ENCODE peak calls at places on chromosomes 4 and X, in four cellular contexts. I is A549, P is heart left ventricle, R is heart right ventricle. K is an unnamed sample.

GRCh38 chr4:96525901-96526300 is 686.0 kb downstream of the PDHA2 start:
- DNase-seq in I (no peak), P (no peak), R (no peak), K (no peak)

GRCh38 chr4:12126476-12126875 is 697.8 kb upstream of the HS3ST1 start:
- DNase-seq in I (no peak), P (no peak), R (no peak), K (no peak)

GRCh38 chrX:107374116-107374515 is 75.3 kb upstream of the FRMPD3 start:
- DNase-seq in I (no peak), P (no peak), R (no peak), K (no peak)

GRCh38 chr4:24659241-24659961 is 75.0 kb upstream of the DHX15 start:
- DNase-seq in I (no peak), P (no peak), R (no peak), K (no peak)

GRCh38 chr4:89365375-89366170 is 58.0 kb upstream of the GPRIN3 start:
- DNase-seq in I (peak), P (no peak), R (no peak), K (no peak)

GRCh38 chr4:879730-880079 is 52.4 kb downstream of the GAK start:
- DNase-seq in I (no peak), P (no peak), R (no peak), K (peak)

GRCh38 chr4:71648448-71648847 is 135.4 kb downstream of the GC start:
- DNase-seq in I (no peak), P (no peak), R (no peak), K (no peak)

GRCh38 chrX:1027133-1027532 is 185.3 kb downstream of the CRLF2 start:
- DNase-seq in I (no peak), P (no peak), R (no peak), K (no peak)

GRCh38 chrX:142663330-142664095 is 362.2 kb upstream of the SPANXN4 start:
- DNase-seq in I (no peak), P (no peak), R (no peak), K (no peak)

GRCh38 chr4:124230268-124230667 is 482.3 kb downstream of the ANKRD50 start:
- DNase-seq in I (no peak), P (no peak), R (no peak), K (no peak)

GRCh38 chr4:94208918-94209317 is 1.3 kb downstream of the SMARCAD1 start:
- DNase-seq in I (no peak), P (no peak), R (no peak), K (no peak)

GRCh38 chr4:103100691-103101090 is 1.1 kb upstream of the BDH2 start:
- DNase-seq in I (no peak), P (no peak), R (no peak), K (no peak)

GRCh38 chr4:56149601-56150000 is 200.9 kb downstream of the CEP135 start:
- DNase-seq in I (no peak), P (no peak), R (no peak), K (no peak)

GRCh38 chrX:136797787-136798186 is 17.1 kb upstream of the ARHGEF6 start:
- DNase-seq in I (no peak), P (no peak), R (no peak), K (no peak)

GRCh38 chr4:139919513-139919912 is 234.5 kb downstream of the MAML3 start:
- DNase-seq in I (peak), P (peak), R (peak), K (no peak)

GRCh38 chrX:47380268-47380667 is 9.9 kb downstream of the ZNF157 start:
- DNase-seq in I (no peak), P (no peak), R (peak), K (peak)

GRCh38 chr4:142043509-142043908 is 407.1 kb downstream of the IL15 start:
- DNase-seq in I (no peak), P (no peak), R (no peak), K (no peak)

GRCh38 chr4:155428128-155428527 is 51.4 kb upstream of the MAP9 start:
- DNase-seq in I (no peak), P (no peak), R (no peak), K (no peak)

GRCh38 chr4:85402371-85402770 is 72.6 kb upstream of the ARHGAP24 start:
- DNase-seq in I (peak), P (no peak), R (peak), K (no peak)

GRCh38 chr4:116122131-116122530 is 963.2 kb downstream of the TRAM1L1 start:
- DNase-seq in I (peak), P (no peak), R (no peak), K (no peak)

GRCh38 chrX:29652484-29652883 is 562.9 kb upstream of the MAGEB2 start:
- DNase-seq in I (no peak), P (no peak), R (no peak), K (no peak)

GRCh38 chr4:183600189-183600685 is 58.7 kb downstream of the RWDD4 start:
- DNase-seq in I (peak), P (no peak), R (no peak), K (no peak)

GRCh38 chrX:150028692-150029091 is 90.4 kb upstream of the EOLA2 start:
- DNase-seq in I (no peak), P (no peak), R (no peak), K (no peak)

GRCh38 chr4:123843137-123843536 is 446.5 kb downstream of the SPRY1 start:
- DNase-seq in I (no peak), P (no peak), R (no peak), K (no peak)

GRCh38 chrX:99271641-99272040 is 1138.4 kb downstream of the PCDH19 start:
- DNase-seq in I (no peak), P (no peak), R (no peak), K (no peak)

GRCh38 chr4:141840299-141840986 is 204.1 kb downstream of the IL15 start:
- DNase-seq in I (no peak), P (no peak), R (no peak), K (no peak)

GRCh38 chr4:116342143-116342542 is 743.2 kb downstream of the TRAM1L1 start:
- DNase-seq in I (no peak), P (no peak), R (no peak), K (no peak)

GRCh38 chr4:90852232-90852631 is 725.0 kb downstream of the CCSER1 start:
- DNase-seq in I (no peak), P (no peak), R (no peak), K (no peak)

DNA sequence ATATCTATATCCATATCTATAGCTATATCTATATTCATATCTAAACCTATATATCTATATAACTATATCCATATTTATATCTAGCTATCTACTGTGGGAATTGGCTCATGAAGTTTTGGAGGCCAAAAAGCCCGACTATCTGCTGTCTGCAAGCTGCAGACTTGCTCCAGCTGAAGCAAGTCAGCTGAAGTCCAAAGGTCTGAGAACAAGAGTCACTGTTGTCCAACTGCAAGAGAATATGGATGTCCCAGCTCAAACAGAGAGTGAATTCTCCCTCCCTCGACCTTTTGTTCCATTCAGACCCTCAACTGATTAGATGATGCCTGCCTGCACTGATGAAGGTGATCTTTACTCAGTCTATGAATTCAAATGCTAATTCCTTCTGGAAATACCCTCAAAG is 63.3 kb upstream of the VCX start:
- DNase-seq in I (no peak), P (no peak), R (no peak), K (no peak)
- H3K4me3 ChIP-seq in I (no peak), P (no peak), R (no peak), K (no peak)

DNA sequence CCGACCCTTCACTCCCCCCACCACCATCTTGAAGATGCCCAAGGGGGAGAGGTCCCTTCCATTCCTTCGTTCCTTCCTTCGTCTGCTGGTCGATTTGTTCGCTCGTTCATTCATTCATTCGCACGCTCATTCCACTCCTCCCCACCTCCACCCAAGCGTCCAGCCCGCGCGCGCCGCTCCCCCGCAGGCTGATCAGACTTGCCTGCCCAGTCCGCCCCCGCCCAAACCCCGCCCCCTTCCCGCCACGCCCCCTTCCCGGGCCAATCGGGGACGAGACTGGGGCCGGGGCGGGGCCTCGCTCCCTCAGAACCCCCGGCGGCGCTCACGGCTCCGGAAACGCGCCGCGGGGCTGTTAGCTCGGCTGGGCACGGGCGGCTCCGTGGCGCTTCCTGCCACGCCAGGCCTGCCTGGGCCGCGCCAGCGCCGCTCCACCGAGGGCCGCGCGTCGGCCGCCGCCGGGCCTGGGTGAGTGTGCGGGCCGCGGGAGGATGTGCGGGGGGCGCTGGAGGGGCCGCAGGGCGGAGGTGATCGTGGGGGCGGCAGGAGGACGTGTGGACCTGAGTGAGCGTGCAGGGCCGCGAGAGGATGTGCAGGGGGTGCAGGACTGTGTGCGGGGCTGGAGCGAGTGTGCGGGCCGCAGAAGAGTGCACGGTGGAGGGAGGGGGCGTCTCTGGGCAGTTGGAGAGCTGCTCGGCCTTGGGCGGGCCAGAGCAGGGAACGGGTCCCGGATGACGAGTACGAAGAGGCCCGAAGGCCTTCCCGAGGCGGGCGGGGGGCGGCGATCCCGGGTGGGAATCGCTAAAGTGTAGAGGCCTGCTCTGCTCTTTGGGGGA is at the start of gene ZNF275:
- DNase-seq in I (peak), P (peak), R (peak), K (no peak)
- TF ChIP-seq CTCF in I (no peak), P (no peak), R (no peak), K (no peak)

GRCh38 chr4:86948276-86948675 is 13.5 kb downstream of the AFF1 start:
- DNase-seq in I (no peak), P (no peak), R (no peak), K (no peak)
- H3K4me3 ChIP-seq in I (no peak), P (no peak), R (no peak), K (no peak)

DNA sequence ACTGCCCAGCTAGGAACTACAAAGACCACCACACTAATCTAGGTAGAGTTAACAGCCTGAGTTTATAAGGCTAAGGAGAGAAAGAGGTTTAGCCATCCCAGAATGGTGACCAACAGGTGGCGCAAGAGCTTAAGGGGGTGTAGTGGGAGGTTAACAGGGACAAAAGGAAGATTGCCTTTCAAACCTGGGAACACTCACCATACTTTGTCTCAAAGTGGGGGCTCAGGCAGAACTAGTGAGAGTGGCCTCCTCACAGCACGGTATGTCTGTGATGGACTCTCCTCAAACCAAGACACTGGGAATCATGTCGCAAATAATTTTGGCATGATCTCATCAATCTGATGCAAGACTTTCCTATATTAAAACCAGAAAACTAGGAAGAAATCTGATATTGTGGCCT is 23.4 kb downstream of the CCNI start:
- DNase-seq in I (peak), P (peak), R (peak), K (no peak)
- TF ChIP-seq CTCF in I (peak), P (peak), R (no peak), K (peak)

GRCh38 chrX:123185714-123186113 is 1.6 kb downstream of the GRIA3 start:
- DNase-seq in I (no peak), P (no peak), R (no peak), K (no peak)
- H3K4me3 ChIP-seq in I (no peak), P (no peak), R (no peak), K (no peak)